ENCODE peak calls at places on chromosomes 4 and X, in seven cellular contexts. W is stomach, Y is adrenal gland, T is mammary epithelial cell, V is GM12865, G is tibial artery, I is mesenchymal stem cell. F is an unnamed sample.

GRCh38 chr4:36399762-36400353 is 118.4 kb downstream of the DTHD1 start:
- DNase-seq in G (no peak), Y (peak; percentile 38), W (no peak), T (no peak), I (no peak), V (peak; percentile 57), F (no peak)

GRCh38 chr4:143021384-143021783 is 163.3 kb upstream of the USP38 start:
- DNase-seq in T (no peak), W (no peak), G (no peak), I (no peak), V (peak; percentile 56), Y (no peak), F (no peak)

GRCh38 chr4:14345356-14345775 is 656.9 kb upstream of the CPEB2 start:
- DNase-seq in T (peak; percentile 74), I (peak; percentile 64), V (no peak), Y (no peak), W (no peak), G (no peak), F (no peak)

GRCh38 chrX:11135483-11136185 is 24.5 kb downstream of the HCCS start:
- DNase-seq in I (no peak), Y (no peak), V (no peak), W (no peak), T (no peak), G (no peak), F (no peak)

GRCh38 chrX:136747003-136747986 is 33.4 kb downstream of the ARHGEF6 start:
- DNase-seq in V (peak; percentile 40), Y (no peak), I (no peak), G (no peak), T (no peak), W (no peak), F (no peak)

GRCh38 chr4:88054229-88054628 is 46.8 kb downstream of the PKD2 start:
- DNase-seq in Y (no peak), I (no peak), G (no peak), V (no peak), T (no peak), W (no peak), F (no peak)

GRCh38 chr4:43987331-43987944 is 461.2 kb downstream of the KCTD8 start:
- DNase-seq in G (no peak), I (no peak), V (no peak), W (no peak), Y (no peak), T (no peak), F (no peak)

GRCh38 chr4:25937801-25938200 is 23.8 kb downstream of the SMIM20 start:
- DNase-seq in T (no peak), I (peak; percentile 20), Y (no peak), V (peak; percentile 15), G (no peak), W (no peak), F (no peak)

GRCh38 chr4:157992038-157992706 is 180.7 kb downstream of the GASK1B start:
- DNase-seq in G (no peak), Y (peak; percentile 69), W (no peak), T (peak; percentile 58), I (peak; percentile 75), V (peak; percentile 56), F (peak; percentile 75)

GRCh38 chrX:153772608-153773217 is 8.1 kb upstream of the SRPK3 start:
- DNase-seq in Y (no peak), I (no peak), W (no peak), T (no peak), V (no peak), G (no peak), F (no peak)

GRCh38 chr4:77360451-77360850 is 203.4 kb downstream of the CCNG2 start:
- DNase-seq in V (no peak), W (peak; percentile 29), T (no peak), Y (no peak), I (no peak), G (no peak), F (no peak)

GRCh38 chr4:108036252-108036651 is 46.6 kb downstream of the HADH start:
- DNase-seq in W (no peak), I (no peak), V (peak; percentile 89), Y (no peak), T (no peak), G (no peak), F (peak; percentile 24)

GRCh38 chr4:155371432-155372043 is 5.2 kb downstream of the MAP9 start:
- DNase-seq in W (no peak), T (peak; percentile 5), V (peak; percentile 21), G (no peak), Y (no peak), I (peak; percentile 47), F (no peak)

GRCh38 chr4:146959692-146960091 is 14.0 kb upstream of the TTC29 start:
- DNase-seq in G (no peak), Y (no peak), T (no peak), W (no peak), V (no peak), I (no peak), F (no peak)

GRCh38 chrX:154360155-154360713 is 14.2 kb downstream of the FLNA start:
- DNase-seq in W (no peak), I (no peak), G (no peak), Y (no peak), V (no peak), T (no peak), F (no peak)

GRCh38 chr4:1298461-1298860 is 8.8 kb downstream of the MAEA start:
- DNase-seq in W (no peak), G (no peak), Y (no peak), T (no peak), I (no peak), V (no peak), F (no peak)

GRCh38 chrX:6810796-6811195 is 275.9 kb upstream of the VCX3A start:
- DNase-seq in T (no peak), W (no peak), I (no peak), V (no peak), G (no peak), Y (no peak), F (no peak)

GRCh38 chrX:39477438-39478120 is 620.2 kb downstream of the BCOR start:
- DNase-seq in W (peak; percentile 26), I (peak; percentile 81), V (peak; percentile 41), Y (peak; percentile 23), T (no peak), G (no peak), F (peak; percentile 34)

GRCh38 chrX:10755477-10756334 is 135.3 kb upstream of the MID1 start:
- DNase-seq in V (no peak), T (no peak), I (peak; percentile 47), W (no peak), Y (no peak), G (no peak), F (peak; percentile 24)

GRCh38 chr4:150491132-150492049 is 90.6 kb upstream of the MAB21L2 start:
- DNase-seq in I (no peak), V (no peak), T (no peak), Y (no peak), G (no peak), W (no peak), F (no peak)

GRCh38 chr4:150495550-150495949 is 86.4 kb upstream of the MAB21L2 start:
- DNase-seq in T (no peak), Y (no peak), I (no peak), W (no peak), V (no peak), G (no peak), F (no peak)

DNA sequence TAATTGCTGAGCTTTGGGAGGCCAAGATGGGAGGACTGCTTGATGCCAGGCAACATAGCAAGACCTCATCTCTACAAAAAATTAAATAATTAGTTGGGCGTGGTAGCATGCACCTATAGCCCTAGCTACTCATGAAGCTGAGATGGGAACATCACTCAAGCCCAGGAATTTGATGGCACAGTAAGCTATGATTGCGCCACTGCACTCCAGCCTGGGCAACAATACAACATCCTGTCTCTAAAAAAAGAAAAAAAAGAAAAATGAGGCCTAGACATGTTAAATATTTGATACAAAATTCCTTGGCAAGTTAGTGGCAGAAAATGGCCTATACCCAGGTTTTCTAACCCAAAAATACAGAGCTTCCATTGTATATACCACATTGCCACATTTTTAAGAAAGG is 88.1 kb upstream of the MAB21L2 start:
- DNase-seq in G (no peak), I (no peak), Y (no peak), T (peak; percentile 22), V (no peak), W (no peak), F (no peak)
- H3K4me3 ChIP-seq in G (no peak overlapping the region), I (no peak overlapping the region), Y (no peak overlapping the region), T (no peak overlapping the region), V (no peak overlapping the region), W (no peak overlapping the region), F (no peak overlapping the region)

GRCh38 chrX:1249101-1249887 is 19.3 kb upstream of the CSF2RA start:
- DNase-seq in I (peak; percentile 83), Y (peak; percentile 51), G (peak; percentile 69), V (peak; percentile 54), W (peak; percentile 39), T (no peak), F (peak; percentile 16)
- H3K4me3 ChIP-seq in I (no peak overlapping the region), Y (no peak overlapping the region), G (no peak overlapping the region), V (no peak overlapping the region), W (no peak overlapping the region), T (no peak overlapping the region), F (no peak overlapping the region)

GRCh38 chrX:135095715-135096114 is 24.6 kb downstream of the ETDB start:
- DNase-seq in G (no peak), T (no peak), W (no peak), I (no peak), Y (no peak), V (no peak), F (no peak)

GRCh38 chrX:135094726-135095125 is 25.6 kb downstream of the ETDB start:
- DNase-seq in V (no peak), W (no peak), Y (peak; percentile 51), T (no peak), G (no peak), I (no peak), F (no peak)

GRCh38 chrX:135099493-135099783 is 20.9 kb downstream of the ETDB start:
- DNase-seq in W (no peak), V (no peak), Y (no peak), T (no peak), I (no peak), G (no peak), F (no peak)
- H3K4me3 ChIP-seq in W (no peak overlapping the region), V (no peak overlapping the region), Y (no peak overlapping the region), T (no peak overlapping the region), I (peak overlapping the region; percentile 73), G (peak overlapping the region; percentile 62), F (no peak overlapping the region)

GRCh38 chrX:42869011-42869410 is 91.0 kb upstream of the PPP1R2C start:
- DNase-seq in V (no peak), G (no peak), W (no peak), Y (no peak), I (no peak), T (no peak), F (no peak)
- H3K4me3 ChIP-seq in V (no peak overlapping the region), G (no peak overlapping the region), W (no peak overlapping the region), Y (no peak overlapping the region), I (no peak overlapping the region), T (no peak overlapping the region), F (no peak overlapping the region)

GRCh38 chrX:46770817-46771163 is 11.9 kb upstream of the SLC9A7 start:
- DNase-seq in T (peak; percentile 88), I (peak; percentile 82), W (no peak), Y (no peak), G (no peak), V (no peak), F (no peak)

GRCh38 chrX:46770006-46770816 is 11.3 kb upstream of the SLC9A7 start:
- DNase-seq in Y (no peak), G (no peak), V (no peak), T (peak; percentile 16), I (peak; percentile 21), W (no peak), F (no peak)
- H3K4me3 ChIP-seq in Y (no peak overlapping the region), G (no peak overlapping the region), V (no peak overlapping the region), T (no peak overlapping the region), I (peak overlapping the region; percentile 62), W (no peak overlapping the region), F (no peak overlapping the region)

GRCh38 chr4:127672111-127672510 is 39.4 kb downstream of the INTU start:
- DNase-seq in G (no peak), W (no peak), I (no peak), T (no peak), Y (no peak), V (no peak), F (no peak)
- H3K4me3 ChIP-seq in G (no peak overlapping the region), W (no peak overlapping the region), I (no peak overlapping the region), T (no peak overlapping the region), Y (no peak overlapping the region), V (no peak overlapping the region), F (no peak overlapping the region)